ENCODE peak calls at places on chromosomes 1 and 21, in eight cellular contexts. S is brain microvascular endothelial cell; J is NCI-H1417; T is WERI-Rb-1; E is amniotic stem cell; N is fibroblast of mammary gland; B is stimulated activated CD8-positive, alpha-beta memory T cell treated with anti-CD3 and anti-CD28 coated beads, Interleukin-7, amount 100 ng/mL, for 4 hours; G is sciatic nerve. M is an unnamed sample.

GRCh38 chr1:24009406-24009805 is 29.3 kb upstream of the SRSF10 start:
- DNase-seq in S (peak), J (no peak), T (no peak), E (no peak), N (peak), B (no peak), G (no peak), M (no peak)

GRCh38 chr1:193338194-193338593 is 151.8 kb upstream of the B3GALT2 start:
- DNase-seq in S (peak), J (no peak), T (no peak), E (no peak), N (peak), B (no peak), G (no peak), M (no peak)

GRCh38 chr1:10824821-10825540 is 28.5 kb upstream of the CASZ1 start:
- DNase-seq in S (peak), J (no peak), T (no peak), E (peak), N (peak), B (no peak), G (no peak), M (no peak)

GRCh38 chr21:17451364-17451869 is 61.4 kb upstream of the CXADR start:
- DNase-seq in S (peak), J (no peak), T (no peak), E (peak), N (peak), B (no peak), G (no peak), M (no peak)

GRCh38 chr1:235734335-235734734 is 84.8 kb upstream of the GNG4 start:
- DNase-seq in S (no peak), J (no peak), T (no peak), E (no peak), N (no peak), B (no peak), G (no peak), M (no peak)

GRCh38 chr1:178094752-178095645 is 1.1 kb downstream of the RASAL2 start:
- DNase-seq in S (peak), J (peak), T (no peak), E (peak), N (peak), B (no peak), G (no peak), M (no peak)

GRCh38 chr1:44405804-44406743 is 1.0 kb downstream of the RNF220 start:
- DNase-seq in S (no peak), J (peak), T (no peak), E (no peak), N (no peak), B (no peak), G (no peak), M (no peak)

GRCh38 chr1:18927082-18927653 is 24.8 kb upstream of the ALDH4A1 start:
- DNase-seq in S (no peak), J (no peak), T (no peak), E (no peak), N (no peak), B (peak), G (no peak), M (peak)

M was measured in G401.